ENCODE peak calls at places on chromosomes 2 and 18, in eight cellular contexts. W is RWPE2, F is Panc1, B is right lobe of liver, X is PC-3, O is HCT116, T is lung, E is heart right ventricle. L is an unnamed sample. For H3K4me1, the result is how much of the 10 kb centered on the place peaks cover.

GRCh38 chr2:118269408-118270051 is 181.3 kb downstream of the INSIG2 start:
- ATAC-seq in O (peak), F (no peak), T (peak), E (peak), B (no peak), X (peak), W (peak), L (no peak)

GRCh38 chr18:75360941-75361340 is 66.6 kb downstream of the SMIM21 start:
- ATAC-seq in E (no peak), X (no peak), O (no peak), T (no peak), W (no peak), B (no peak), F (no peak), L (no peak)

GRCh38 chr2:66428986-66429612 is 5.8 kb upstream of the MEIS1 start:
- ATAC-seq in F (no peak), B (peak), O (peak), X (no peak), T (no peak), W (no peak), E (no peak), L (no peak)

GRCh38 chr2:159904565-159905281 is 106.7 kb upstream of the CD302 start:
- ATAC-seq in T (peak), W (peak), F (peak), X (no peak), O (no peak), B (peak), E (peak), L (peak)

GRCh38 chr2:202555354-202555753 is 79.4 kb upstream of the FAM117B start:
- ATAC-seq in F (no peak), X (no peak), O (no peak), T (no peak), B (no peak), E (no peak), W (no peak), L (no peak)

GRCh38 chr2:25558262-25558661 is 115.1 kb downstream of the DTNB start:
- ATAC-seq in B (peak), E (peak), F (no peak), W (peak), X (peak), T (no peak), O (no peak), L (peak)

GRCh38 chr2:5539281-5540211 is 152.6 kb upstream of the SOX11 start:
- ATAC-seq in E (no peak), T (no peak), O (no peak), X (no peak), B (no peak), F (no peak), W (no peak), L (no peak)

GRCh38 chr2:219019436-219019835 is 21.9 kb downstream of the CFAP65 start:
- ATAC-seq in B (no peak), E (no peak), X (no peak), F (no peak), O (no peak), W (no peak), T (no peak), L (no peak)

GRCh38 chr2:230498506-230499107 is 82.6 kb downstream of the SP100 start:
- ATAC-seq in X (no peak), T (no peak), B (no peak), W (no peak), E (no peak), F (no peak), O (no peak), L (no peak)

GRCh38 chr18:6610436-6610835 is 119.1 kb upstream of the ARHGAP28 start:
- ATAC-seq in X (no peak), T (no peak), F (no peak), B (no peak), O (no peak), E (no peak), W (no peak), L (no peak)

GRCh38 chr2:205734436-205734835 is 52.1 kb downstream of the NRP2 start:
- ATAC-seq in W (peak), E (peak), O (no peak), F (no peak), X (peak), B (peak), T (no peak), L (peak)

GRCh38 chr2:110851531-110851930 is 119.2 kb downstream of the ACOXL start:
- ATAC-seq in T (no peak), W (no peak), E (no peak), O (no peak), F (no peak), X (no peak), B (no peak), L (no peak)

GRCh38 chr2:110852051-110852450 is 119.7 kb downstream of the ACOXL start:
- ATAC-seq in X (no peak), W (no peak), F (no peak), E (no peak), B (no peak), O (no peak), T (no peak), L (no peak)

GRCh38 chr2:110852541-110853263 is 120.3 kb downstream of the ACOXL start:
- ATAC-seq in O (no peak), T (no peak), B (no peak), X (no peak), E (no peak), F (no peak), W (no peak), L (no peak)

GRCh38 chr2:110854355-110855081 is 122.1 kb downstream of the ACOXL start:
- ATAC-seq in O (peak), X (peak), F (peak), B (no peak), E (no peak), W (peak), T (no peak), L (no peak)

DNA sequence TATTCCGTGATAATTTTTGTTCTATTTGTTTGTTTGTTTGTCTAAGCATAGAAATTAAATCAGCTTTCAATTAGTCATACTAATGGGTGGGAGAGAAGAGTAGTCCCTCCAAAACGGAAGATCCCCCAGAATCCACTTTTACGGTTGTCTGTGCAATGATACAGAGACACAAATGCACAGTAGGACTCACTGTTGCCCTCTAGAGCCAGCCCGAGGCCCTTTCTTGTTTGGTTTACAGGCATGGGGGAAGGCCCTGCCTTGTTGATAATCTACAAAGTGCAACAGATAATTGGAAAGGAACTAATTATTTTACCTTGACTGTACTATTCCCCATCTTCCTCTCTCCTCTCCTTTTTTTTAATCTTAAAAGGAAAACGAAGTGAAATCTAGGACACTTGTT is 121.1 kb downstream of the ACOXL start:
- ATAC-seq in X (peak), B (peak), W (peak), O (peak), T (no peak), F (peak), E (no peak), L (no peak)
- TF ChIP-seq CTCF in X (peak), B (peak), W (peak), O (peak), T (peak), F (peak), E (no peak), L (no peak)

DNA sequence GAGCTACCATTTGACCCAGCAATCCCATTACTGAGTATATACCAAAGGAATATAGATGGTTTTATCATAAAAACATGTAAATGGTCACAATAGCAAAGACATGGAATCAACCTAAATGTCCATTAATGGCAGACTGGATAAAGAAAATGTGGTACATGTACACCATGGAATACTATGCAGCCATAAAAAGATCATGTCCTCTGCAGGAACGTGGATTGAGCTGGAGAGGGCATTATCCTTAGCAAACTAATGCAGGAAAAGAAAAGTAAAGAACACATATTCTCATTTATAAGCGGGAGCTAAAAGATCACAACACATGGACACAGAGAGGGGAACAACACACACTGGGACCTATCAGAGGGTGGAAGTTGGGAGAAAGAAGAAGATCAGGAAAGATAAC is 22.9 kb downstream of the SLC38A11 start:
- ATAC-seq in E (no peak), F (no peak), W (no peak), O (no peak), B (no peak), X (no peak), T (no peak), L (no peak)
- H3K4me1 ChIP-seq in E (under half), F (under half), W (under half), O (under half), B (under half), X (under half), T (under half), L (under half)

GRCh38 chr18:80251700-80252099 is 4.4 kb upstream of the PARD6G start:
- ATAC-seq in O (no peak), X (no peak), T (no peak), B (no peak), E (no peak), W (no peak), F (no peak), L (no peak)
- TF ChIP-seq CTCF in O (no peak), X (no peak), T (no peak), B (no peak), E (no peak), W (no peak), F (no peak), L (no peak)

GRCh38 chr2:236872015-236872414 is 213.7 kb upstream of the COPS8 start:
- ATAC-seq in X (no peak), O (no peak), E (peak), B (no peak), W (no peak), F (no peak), T (no peak), L (no peak)
- H3K4me1 ChIP-seq in X (under half), O (under half), E (under half), B (under half), W (under half), F (under half), T (under half), L (under half)

GRCh38 chr2:181231886-181232644 is 225.1 kb upstream of the ITGA4 start:
- ATAC-seq in F (no peak), X (peak), E (no peak), B (no peak), T (no peak), O (no peak), W (no peak), L (no peak)
- TF ChIP-seq CTCF in F (no peak), X (no peak), E (no peak), B (no peak), T (no peak), O (no peak), W (no peak), L (no peak)

DNA sequence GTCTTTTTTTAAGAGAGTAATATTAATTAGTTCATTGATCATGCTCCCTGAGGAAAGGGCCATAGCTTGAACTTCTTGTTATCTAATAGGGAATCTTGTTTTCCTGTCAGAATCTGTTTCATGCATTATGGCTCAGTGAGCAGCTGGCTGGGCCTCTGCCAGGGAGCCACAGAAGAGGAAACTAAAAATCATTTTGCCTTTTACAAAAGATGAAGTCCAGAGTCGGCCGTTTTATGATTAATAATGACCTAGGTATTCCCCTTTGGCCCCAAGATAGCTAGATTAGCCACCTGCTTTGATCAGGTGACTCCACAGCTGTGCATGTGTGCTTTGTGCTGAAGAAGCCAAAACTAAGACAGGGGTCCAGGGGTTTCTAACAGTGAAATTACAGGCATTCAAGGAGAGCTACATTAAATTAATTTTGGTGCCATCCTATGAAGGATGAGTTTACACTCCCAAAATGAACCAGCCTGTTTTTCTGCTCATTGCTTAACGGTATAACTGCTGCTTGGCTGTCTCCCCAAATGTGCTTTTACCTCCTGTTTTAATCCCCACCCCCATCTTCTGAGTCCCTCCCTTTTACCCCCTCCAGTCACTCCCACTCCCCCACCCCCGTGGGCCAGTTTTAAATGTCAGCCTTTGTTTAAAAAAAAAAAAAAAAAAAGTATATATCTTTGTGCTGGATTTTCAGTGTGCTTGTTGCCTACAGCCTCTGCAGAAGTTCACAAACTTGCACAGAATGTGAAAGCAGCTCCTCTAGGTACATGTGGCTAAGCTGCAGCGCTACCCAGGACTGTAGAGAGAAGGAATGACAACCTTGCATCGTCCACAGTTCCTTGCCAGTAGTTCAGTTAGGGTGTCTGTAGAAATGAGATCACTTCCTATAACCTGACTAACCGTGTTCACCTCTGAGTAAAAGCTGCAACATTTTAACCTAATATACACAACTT is 93.1 kb downstream of the CABLES1 start:
- ATAC-seq in T (no peak), F (peak), X (peak), E (no peak), W (no peak), B (no peak), O (no peak), L (no peak)
- H3K4me1 ChIP-seq in T (under half), F (under half), X (half or more), E (under half), W (under half), B (under half), O (under half), L (under half)